ENCODE peak calls at places on chromosomes 13 and 19, in seven cellular contexts. One of them, this sample, is unnamed.

GRCh38 chr13:40508112-40508511 is 158.3 kb downstream of the FOXO1 start:
- DNase-seq in adrenal gland: no peak
- DNase-seq in globus pallidus: no peak
- DNase-seq in fibroblast of mammary gland: peak
- DNase-seq in NCI-H1105: no peak
- DNase-seq in mesothelial cell of epicardium: no peak
- DNase-seq in naive thymus-derived CD4-positive, alpha-beta T cell: peak
- DNase-seq in this sample: no peak

GRCh38 chr13:110307697-110308376 is 753 bp downstream of the COL4A2 start:
- DNase-seq in adrenal gland: no peak
- DNase-seq in globus pallidus: no peak
- DNase-seq in fibroblast of mammary gland: no peak
- DNase-seq in NCI-H1105: peak
- DNase-seq in mesothelial cell of epicardium: peak
- DNase-seq in naive thymus-derived CD4-positive, alpha-beta T cell: no peak
- DNase-seq in this sample: no peak

GRCh38 chr19:4065430-4066175 is 1.1 kb downstream of the ZBTB7A start:
- DNase-seq in adrenal gland: peak
- DNase-seq in globus pallidus: peak
- DNase-seq in fibroblast of mammary gland: peak
- DNase-seq in NCI-H1105: peak
- DNase-seq in mesothelial cell of epicardium: peak
- DNase-seq in naive thymus-derived CD4-positive, alpha-beta T cell: peak
- DNase-seq in this sample: peak

GRCh38 chr13:33543089-33543459 is 257.5 kb upstream of the STARD13 start:
- DNase-seq in adrenal gland: no peak
- DNase-seq in globus pallidus: no peak
- DNase-seq in fibroblast of mammary gland: no peak
- DNase-seq in NCI-H1105: no peak
- DNase-seq in mesothelial cell of epicardium: no peak
- DNase-seq in naive thymus-derived CD4-positive, alpha-beta T cell: no peak
- DNase-seq in this sample: no peak

GRCh38 chr19:919157-920050 is 2.3 kb downstream of the KISS1R start:
- DNase-seq in adrenal gland: no peak
- DNase-seq in globus pallidus: no peak
- DNase-seq in fibroblast of mammary gland: no peak
- DNase-seq in NCI-H1105: peak
- DNase-seq in mesothelial cell of epicardium: no peak
- DNase-seq in naive thymus-derived CD4-positive, alpha-beta T cell: peak
- DNase-seq in this sample: no peak

GRCh38 chr13:102220681-102221228 is 181.1 kb downstream of the FGF14 start:
- DNase-seq in adrenal gland: no peak
- DNase-seq in globus pallidus: no peak
- DNase-seq in fibroblast of mammary gland: no peak
- DNase-seq in NCI-H1105: no peak
- DNase-seq in mesothelial cell of epicardium: no peak
- DNase-seq in naive thymus-derived CD4-positive, alpha-beta T cell: no peak
- DNase-seq in this sample: no peak

GRCh38 chr13:59641261-59641660 is 522.5 kb downstream of the DIAPH3 start:
- DNase-seq in adrenal gland: no peak
- DNase-seq in globus pallidus: no peak
- DNase-seq in fibroblast of mammary gland: no peak
- DNase-seq in NCI-H1105: no peak
- DNase-seq in mesothelial cell of epicardium: no peak
- DNase-seq in naive thymus-derived CD4-positive, alpha-beta T cell: no peak
- DNase-seq in this sample: no peak

GRCh38 chr19:55679343-55680257 is 4.6 kb downstream of the EPN1 start:
- DNase-seq in adrenal gland: peak
- DNase-seq in globus pallidus: no peak
- DNase-seq in fibroblast of mammary gland: peak
- DNase-seq in NCI-H1105: no peak
- DNase-seq in mesothelial cell of epicardium: no peak
- DNase-seq in naive thymus-derived CD4-positive, alpha-beta T cell: no peak
- DNase-seq in this sample: no peak

GRCh38 chr19:18456974-18457373 is 19.0 kb upstream of the ISYNA1 start:
- DNase-seq in adrenal gland: peak
- DNase-seq in globus pallidus: peak
- DNase-seq in fibroblast of mammary gland: no peak
- DNase-seq in NCI-H1105: no peak
- DNase-seq in mesothelial cell of epicardium: no peak
- DNase-seq in naive thymus-derived CD4-positive, alpha-beta T cell: no peak
- DNase-seq in this sample: no peak

GRCh38 chr19:7870571-7871279 is 3.5 kb downstream of the PRR36 start:
- DNase-seq in adrenal gland: peak
- DNase-seq in globus pallidus: no peak
- DNase-seq in fibroblast of mammary gland: peak
- DNase-seq in NCI-H1105: peak
- DNase-seq in mesothelial cell of epicardium: peak
- DNase-seq in naive thymus-derived CD4-positive, alpha-beta T cell: peak
- DNase-seq in this sample: peak

GRCh38 chr19:17846146-17846545 is 1.6 kb downstream of the JAK3 start:
- DNase-seq in adrenal gland: no peak
- DNase-seq in globus pallidus: no peak
- DNase-seq in fibroblast of mammary gland: no peak
- DNase-seq in NCI-H1105: no peak
- DNase-seq in mesothelial cell of epicardium: no peak
- DNase-seq in naive thymus-derived CD4-positive, alpha-beta T cell: peak
- DNase-seq in this sample: no peak

GRCh38 chr19:2798733-2799132 is 13.4 kb downstream of the THOP1 start:
- DNase-seq in adrenal gland: peak
- DNase-seq in globus pallidus: no peak
- DNase-seq in fibroblast of mammary gland: peak
- DNase-seq in NCI-H1105: no peak
- DNase-seq in mesothelial cell of epicardium: no peak
- DNase-seq in naive thymus-derived CD4-positive, alpha-beta T cell: no peak
- DNase-seq in this sample: no peak

GRCh38 chr19:41027273-41027967 is 36.3 kb downstream of the CYP2B6 start:
- DNase-seq in adrenal gland: no peak
- DNase-seq in globus pallidus: no peak
- DNase-seq in fibroblast of mammary gland: no peak
- DNase-seq in NCI-H1105: no peak
- DNase-seq in mesothelial cell of epicardium: no peak
- DNase-seq in naive thymus-derived CD4-positive, alpha-beta T cell: no peak
- DNase-seq in this sample: no peak

GRCh38 chr13:30690282-30691188 is 44.8 kb upstream of the ALOX5AP start:
- DNase-seq in adrenal gland: peak
- DNase-seq in globus pallidus: peak
- DNase-seq in fibroblast of mammary gland: peak
- DNase-seq in NCI-H1105: no peak
- DNase-seq in mesothelial cell of epicardium: no peak
- DNase-seq in naive thymus-derived CD4-positive, alpha-beta T cell: no peak
- DNase-seq in this sample: peak

GRCh38 chr13:86085890-86086289 is 286.7 kb upstream of the SLITRK6 start:
- DNase-seq in adrenal gland: no peak
- DNase-seq in globus pallidus: no peak
- DNase-seq in fibroblast of mammary gland: no peak
- DNase-seq in NCI-H1105: no peak
- DNase-seq in mesothelial cell of epicardium: no peak
- DNase-seq in naive thymus-derived CD4-positive, alpha-beta T cell: no peak
- DNase-seq in this sample: no peak

GRCh38 chr13:70098669-70099068 is 9.0 kb upstream of the ATXN8OS start:
- DNase-seq in adrenal gland: no peak
- DNase-seq in globus pallidus: no peak
- DNase-seq in fibroblast of mammary gland: no peak
- DNase-seq in NCI-H1105: peak
- DNase-seq in mesothelial cell of epicardium: no peak
- DNase-seq in naive thymus-derived CD4-positive, alpha-beta T cell: no peak
- DNase-seq in this sample: no peak

GRCh38 chr19:2039959-2040646 is 10.9 kb downstream of the MKNK2 start:
- DNase-seq in adrenal gland: no peak
- DNase-seq in globus pallidus: no peak
- DNase-seq in fibroblast of mammary gland: no peak
- DNase-seq in NCI-H1105: no peak
- DNase-seq in mesothelial cell of epicardium: no peak
- DNase-seq in naive thymus-derived CD4-positive, alpha-beta T cell: no peak
- DNase-seq in this sample: no peak

GRCh38 chr13:27549406-27549981 is 70.8 kb downstream of the LNX2 start:
- DNase-seq in adrenal gland: no peak
- DNase-seq in globus pallidus: no peak
- DNase-seq in fibroblast of mammary gland: no peak
- DNase-seq in NCI-H1105: no peak
- DNase-seq in mesothelial cell of epicardium: no peak
- DNase-seq in naive thymus-derived CD4-positive, alpha-beta T cell: no peak
- DNase-seq in this sample: no peak

GRCh38 chr13:28978574-28978973 is 158.4 kb downstream of the MTUS2 start:
- DNase-seq in adrenal gland: no peak
- DNase-seq in globus pallidus: no peak
- DNase-seq in fibroblast of mammary gland: no peak
- DNase-seq in NCI-H1105: no peak
- DNase-seq in mesothelial cell of epicardium: no peak
- DNase-seq in naive thymus-derived CD4-positive, alpha-beta T cell: no peak
- DNase-seq in this sample: no peak

GRCh38 chr13:22014469-22014868 is 343.6 kb downstream of the FGF9 start:
- DNase-seq in adrenal gland: peak
- DNase-seq in globus pallidus: no peak
- DNase-seq in fibroblast of mammary gland: no peak
- DNase-seq in NCI-H1105: no peak
- DNase-seq in mesothelial cell of epicardium: no peak
- DNase-seq in naive thymus-derived CD4-positive, alpha-beta T cell: no peak
- DNase-seq in this sample: no peak

GRCh38 chr13:77832339-77833100 is 86.1 kb downstream of the EDNRB start:
- DNase-seq in adrenal gland: no peak
- DNase-seq in globus pallidus: peak
- DNase-seq in fibroblast of mammary gland: peak
- DNase-seq in NCI-H1105: no peak
- DNase-seq in mesothelial cell of epicardium: no peak
- DNase-seq in naive thymus-derived CD4-positive, alpha-beta T cell: no peak
- DNase-seq in this sample: no peak

GRCh38 chr19:966481-967088 is 17.6 kb upstream of the WDR18 start:
- DNase-seq in adrenal gland: no peak
- DNase-seq in globus pallidus: no peak
- DNase-seq in fibroblast of mammary gland: no peak
- DNase-seq in NCI-H1105: no peak
- DNase-seq in mesothelial cell of epicardium: no peak
- DNase-seq in naive thymus-derived CD4-positive, alpha-beta T cell: no peak
- DNase-seq in this sample: no peak

GRCh38 chr13:44434441-44435141 is 61.0 kb downstream of the SERP2 start:
- DNase-seq in adrenal gland: no peak
- DNase-seq in globus pallidus: peak
- DNase-seq in fibroblast of mammary gland: no peak
- DNase-seq in NCI-H1105: no peak
- DNase-seq in mesothelial cell of epicardium: no peak
- DNase-seq in naive thymus-derived CD4-positive, alpha-beta T cell: no peak
- DNase-seq in this sample: no peak

GRCh38 chr13:102800145-102801041 is 1.5 kb downstream of the BIVM start:
- DNase-seq in adrenal gland: peak
- DNase-seq in globus pallidus: peak
- DNase-seq in fibroblast of mammary gland: peak
- DNase-seq in NCI-H1105: peak
- DNase-seq in mesothelial cell of epicardium: peak
- DNase-seq in naive thymus-derived CD4-positive, alpha-beta T cell: peak
- DNase-seq in this sample: peak

GRCh38 chr19:11504502-11505031 is 1.1 kb downstream of the ZNF653 start:
- DNase-seq in adrenal gland: no peak
- DNase-seq in globus pallidus: no peak
- DNase-seq in fibroblast of mammary gland: no peak
- DNase-seq in NCI-H1105: no peak
- DNase-seq in mesothelial cell of epicardium: no peak
- DNase-seq in naive thymus-derived CD4-positive, alpha-beta T cell: no peak
- DNase-seq in this sample: no peak

GRCh38 chr13:100644328-100644727 is 30.3 kb downstream of the TMTC4 start:
- DNase-seq in adrenal gland: no peak
- DNase-seq in globus pallidus: no peak
- DNase-seq in fibroblast of mammary gland: no peak
- DNase-seq in NCI-H1105: peak
- DNase-seq in mesothelial cell of epicardium: no peak
- DNase-seq in naive thymus-derived CD4-positive, alpha-beta T cell: no peak
- DNase-seq in this sample: no peak

GRCh38 chr19:33005440-33005839 is 33.4 kb downstream of the FAAP24 start:
- DNase-seq in adrenal gland: no peak
- DNase-seq in globus pallidus: no peak
- DNase-seq in fibroblast of mammary gland: no peak
- DNase-seq in NCI-H1105: peak
- DNase-seq in mesothelial cell of epicardium: no peak
- DNase-seq in naive thymus-derived CD4-positive, alpha-beta T cell: no peak
- DNase-seq in this sample: no peak

This sample was measured in GM12864.